ENCODE peak calls at places on chromosomes 4 and X, in nine cellular contexts. B is BJ, V is left lobe of liver, D is LHCN-M2, K is Caco-2, W is amniotic epithelial cell, C is GM23248, F is adrenal gland, I is astrocyte of the hippocampus. R is an unnamed sample.

GRCh38 chr4:148893095-148893494 is 450.9 kb upstream of the NR3C2 start:
- DNase-seq in K (no peak), C (no peak), B (no peak), F (no peak), V (no peak), I (peak), W (no peak), D (no peak), R (no peak)

GRCh38 chrX:40140706-40141499 is 43.1 kb upstream of the BCOR start:
- DNase-seq in W (peak), K (no peak), C (peak), V (peak), D (no peak), I (peak), B (no peak), F (peak), R (no peak)

GRCh38 chrX:103413981-103414380 is 37.6 kb downstream of the BEX3 start:
- DNase-seq in K (no peak), C (no peak), B (no peak), I (no peak), W (no peak), D (no peak), F (no peak), V (no peak), R (no peak)

GRCh38 chrX:83508526-83509245 is 596 bp downstream of the POU3F4 start:
- DNase-seq in B (no peak), V (no peak), F (no peak), C (no peak), K (no peak), I (peak), D (no peak), W (no peak), R (no peak)

GRCh38 chr4:96766359-96766758 is 926.5 kb downstream of the PDHA2 start:
- DNase-seq in D (peak), F (no peak), C (no peak), K (no peak), B (no peak), W (no peak), V (no peak), I (no peak), R (no peak)

GRCh38 chrX:121802881-121803412 is 755.5 kb downstream of the GLUD2 start:
- DNase-seq in I (no peak), V (no peak), K (no peak), F (no peak), D (no peak), C (no peak), B (no peak), W (no peak), R (no peak)

GRCh38 chr4:56790566-56791175 is 30.8 kb downstream of the SPINK2 start:
- DNase-seq in B (no peak), V (no peak), C (no peak), K (no peak), I (no peak), F (no peak), D (no peak), W (no peak), R (no peak)

GRCh38 chr4:62670509-62670908 is 1470.4 kb downstream of the ADGRL3 start:
- DNase-seq in V (no peak), D (no peak), I (peak), F (no peak), B (no peak), W (no peak), K (no peak), C (no peak), R (no peak)

GRCh38 chr4:14262221-14262620 is 634.7 kb upstream of the BOD1L1 start:
- DNase-seq in W (no peak), I (no peak), V (no peak), B (no peak), K (no peak), F (no peak), C (no peak), D (no peak), R (no peak)

GRCh38 chr4:153248641-153249198 is 44.5 kb downstream of the TRIM2 start:
- DNase-seq in V (no peak), W (no peak), K (no peak), D (no peak), B (no peak), F (no peak), I (no peak), C (no peak), R (no peak)

GRCh38 chr4:183129675-183130074 is 30.6 kb downstream of the WWC2 start:
- DNase-seq in B (no peak), I (no peak), C (no peak), W (no peak), D (no peak), K (no peak), F (no peak), V (no peak), R (no peak)

GRCh38 chr4:120709986-120710385 is 212.5 kb downstream of the PRDM5 start:
- DNase-seq in I (no peak), F (no peak), V (no peak), K (no peak), C (peak), D (peak), B (peak), W (peak), R (no peak)

R was measured in HL-60.